ENCODE peak calls at places on chromosomes 2 and 18, in seven cellular contexts. N is NCI-H2029; X is activated T-cell treated with anti-CD3 and anti-CD28 coated beads, Interleukin-2, amount 50 U/mL, for 4 hours; L is RWPE1; B is stomach; C is SK-N-SH; Q is AG09319. M is an unnamed sample.

GRCh38 chr2:240327566-240327965 is 107.9 kb upstream of the GPC1 start:
- DNase-seq in L (no peak), Q (no peak), B (no peak), N (no peak), X (no peak), C (no peak), M (no peak)

GRCh38 chr2:190359896-190360376 is 16.5 kb downstream of the INPP1 start:
- DNase-seq in Q (no peak), B (peak), C (peak), X (peak), N (peak), L (peak), M (peak)

GRCh38 chr2:162917626-162918025 is 79.1 kb upstream of the KCNH7 start:
- DNase-seq in B (no peak), Q (no peak), X (no peak), L (no peak), C (no peak), N (no peak), M (no peak)

GRCh38 chr2:64645014-64645418 is 8.7 kb downstream of the SERTAD2 start:
- DNase-seq in B (peak), C (no peak), L (peak), Q (no peak), N (peak), X (no peak), M (peak)

GRCh38 chr18:9740076-9740475 is 32.0 kb downstream of the RAB31 start:
- DNase-seq in N (no peak), C (no peak), X (no peak), Q (no peak), B (no peak), L (no peak), M (no peak)

GRCh38 chr18:79572093-79572780 is 107.4 kb upstream of the CTDP1 start:
- DNase-seq in L (no peak), N (no peak), X (no peak), C (no peak), Q (no peak), B (no peak), M (no peak)

GRCh38 chr2:230920167-230920566 is 4.9 kb downstream of the GPR55 start:
- DNase-seq in N (no peak), B (peak), Q (no peak), C (no peak), L (no peak), X (peak), M (no peak)

GRCh38 chr2:62999905-63000304 is 50.7 kb upstream of the OTX1 start:
- DNase-seq in N (no peak), C (no peak), B (no peak), X (no peak), L (peak), Q (peak), M (no peak)

GRCh38 chr18:23859466-23860352 is 154.8 kb upstream of the TTC39C start:
- DNase-seq in L (no peak), B (no peak), C (no peak), N (no peak), Q (no peak), X (no peak), M (no peak)

GRCh38 chr2:222283634-222284033 is 15.2 kb downstream of the PAX3 start:
- DNase-seq in N (no peak), B (no peak), X (no peak), C (no peak), L (no peak), Q (no peak), M (peak)

GRCh38 chr2:97673187-97673914 is 3.8 kb downstream of the C2orf92 start:
- DNase-seq in B (no peak), Q (no peak), N (no peak), L (no peak), C (no peak), X (no peak), M (no peak)

M was measured in retina.